ENCODE peak calls at places on chromosomes 1 and 21, in five cellular contexts. M is breast epithelium, Q is fibroblast of pulmonary artery, F is GM13976, X is tibial nerve. Y is an unnamed sample.

GRCh38 chr1:171506525-171507304 is 21.4 kb downstream of the PRRC2C start:
- DNase-seq in M (no peak), Q (no peak), F (no peak), X (no peak), Y (no peak)

GRCh38 chr1:42176902-42177519 is 12.5 kb upstream of the GUCA2A start:
- DNase-seq in M (no peak), Q (peak; percentile 65), F (peak; percentile 67), X (no peak), Y (no peak)

GRCh38 chr1:110746644-110747259 is 72.0 kb upstream of the KCNA3 start:
- DNase-seq in M (no peak), Q (peak; percentile 67), F (peak; percentile 50), X (no peak), Y (peak; percentile 39)

GRCh38 chr1:101993703-101994102 is 3.0 kb downstream of the OLFM3 start:
- DNase-seq in M (no peak), Q (peak; percentile 1), F (no peak), X (no peak), Y (no peak)

GRCh38 chr1:27589841-27590426 is 14.0 kb downstream of the AHDC1 start:
- DNase-seq in M (no peak), Q (no peak), F (no peak), X (no peak), Y (no peak)

GRCh38 chr1:183757061-183757460 is 47.9 kb upstream of the RGL1 start:
- DNase-seq in M (no peak), Q (peak; percentile 84), F (no peak), X (no peak), Y (no peak)

GRCh38 chr1:196877964-196878363 is 9.9 kb upstream of the CFHR4 start:
- DNase-seq in M (no peak), Q (peak; percentile 17), F (no peak), X (no peak), Y (peak; percentile 47)

GRCh38 chr1:45848097-45848496 is 44.7 kb downstream of the MAST2 start:
- DNase-seq in M (no peak), Q (no peak), F (no peak), X (no peak), Y (no peak)

GRCh38 chr1:26696645-26697440 is 1.0 kb downstream of the ARID1A start:
- DNase-seq in M (no peak), Q (no peak), F (peak; percentile 65), X (no peak), Y (peak; percentile 32)

GRCh38 chr1:37656881-37657280 is 22.2 kb upstream of the RSPO1 start:
- DNase-seq in M (no peak), Q (no peak), F (no peak), X (no peak), Y (no peak)

GRCh38 chr1:105100102-105100501 is 1350.4 kb downstream of the AMY1C start:
- DNase-seq in M (no peak), Q (no peak), F (no peak), X (no peak), Y (no peak)

GRCh38 chr1:218585565-218586184 is 240.5 kb downstream of the TGFB2 start:
- DNase-seq in M (no peak), Q (peak; percentile 70), F (no peak), X (no peak), Y (no peak)

GRCh38 chr21:44849616-44850130 is 23.8 kb downstream of the PTTG1IP start:
- DNase-seq in M (no peak), Q (no peak), F (no peak), X (no peak), Y (no peak)

GRCh38 chr1:150973826-150974579 is 632 bp downstream of the CERS2 start:
- DNase-seq in M (no peak), Q (no peak), F (peak; percentile 73), X (no peak), Y (peak; percentile 59)

GRCh38 chr1:206880310-206880709 is 14.9 kb downstream of the IL20 start:
- DNase-seq in M (no peak), Q (no peak), F (no peak), X (no peak), Y (no peak)

GRCh38 chr1:228955691-228956090 is 220.4 kb downstream of the RHOU start:
- DNase-seq in M (no peak), Q (peak; percentile 82), F (no peak), X (no peak), Y (no peak)

GRCh38 chr1:12049625-12050024 is 13.5 kb upstream of the TNFRSF8 start:
- DNase-seq in M (no peak), Q (no peak), F (no peak), X (no peak), Y (no peak)

GRCh38 chr21:45031231-45032191 is 42.9 kb upstream of the ADARB1 start:
- DNase-seq in M (no peak), Q (no peak), F (no peak), X (peak; percentile 9), Y (no peak)

GRCh38 chr1:224691106-224691505 is 75.0 kb downstream of the CNIH3 start:
- DNase-seq in M (no peak), Q (no peak), F (no peak), X (no peak), Y (no peak)

GRCh38 chr1:229433364-229434004 is 410 bp downstream of the ACTA1 start:
- DNase-seq in M (no peak), Q (no peak), F (no peak), X (no peak), Y (no peak)

GRCh38 chr1:51330331-51331201 is at the start of gene TTC39A:
- DNase-seq in M (peak; percentile 49), Q (no peak), F (peak; percentile 64), X (no peak), Y (no peak)

GRCh38 chr1:224819861-224820260 is 109.6 kb upstream of the DNAH14 start:
- DNase-seq in M (no peak), Q (no peak), F (no peak), X (no peak), Y (no peak)

GRCh38 chr1:87130437-87130836 is 198.2 kb upstream of the LMO4 start:
- DNase-seq in M (no peak), Q (no peak), F (no peak), X (no peak), Y (no peak)

GRCh38 chr1:52916241-52916975 is 5.1 kb downstream of the ECHDC2 start:
- DNase-seq in M (no peak), Q (no peak), F (no peak), X (no peak), Y (no peak)

GRCh38 chr1:180527270-180527669 is 24.9 kb upstream of the ACBD6 start:
- DNase-seq in M (no peak), Q (peak; percentile 60), F (no peak), X (no peak), Y (no peak)

GRCh38 chr1:18452550-18452949 is 28.2 kb upstream of the KLHDC7A start:
- DNase-seq in M (no peak), Q (peak; percentile 7), F (no peak), X (no peak), Y (no peak)

GRCh38 chr1:20426923-20427322 is 59.1 kb downstream of the CAMK2N1 start:
- DNase-seq in M (peak; percentile 5), Q (peak; percentile 86), F (no peak), X (no peak), Y (no peak)

GRCh38 chr1:156676820-156677615 is at the start of gene NES:
- DNase-seq in M (no peak), Q (peak; percentile 69), F (no peak), X (peak; percentile 55), Y (no peak)

GRCh38 chr1:210688482-210689233 is 360.0 kb downstream of the HHAT start:
- DNase-seq in M (no peak), Q (no peak), F (no peak), X (no peak), Y (no peak)

GRCh38 chr1:222794656-222795474 is 20.0 kb upstream of the DISP1 start:
- DNase-seq in M (no peak), Q (no peak), F (no peak), X (no peak), Y (no peak)
- TF ChIP-seq CTCF in M (no peak), Q (peak; percentile 5), F (no peak), X (peak; percentile 18), Y (no peak)

DNA sequence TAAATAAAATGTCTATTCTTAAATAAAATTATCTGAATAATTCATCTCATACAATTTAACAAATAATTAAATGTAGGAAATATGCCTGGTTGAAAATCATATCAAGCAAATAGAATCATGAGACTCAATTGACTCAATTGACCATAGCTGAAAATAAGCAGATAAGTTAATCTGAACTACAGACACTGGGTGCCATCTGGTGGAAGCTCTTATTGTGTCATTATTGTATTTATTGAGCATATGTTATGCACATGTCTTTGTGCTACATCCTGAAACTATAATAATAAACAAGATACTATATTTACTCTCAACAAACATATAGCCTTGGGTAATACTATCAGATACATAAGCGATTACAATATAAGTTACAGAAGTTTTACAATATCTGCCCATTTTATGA is 41.0 kb downstream of the BRINP3 start:
- DNase-seq in M (no peak), Q (peak; percentile 61), F (no peak), X (no peak), Y (no peak)
- TF ChIP-seq CTCF in M (no peak), Q (peak; percentile 38), F (peak; percentile 11), X (no peak), Y (no peak)

GRCh38 chr1:10561497-10561896 is 86.7 kb downstream of the PEX14 start:
- DNase-seq in M (no peak), Q (peak; percentile 47), F (no peak), X (no peak), Y (no peak)

GRCh38 chr1:10559386-10559785 is 84.6 kb downstream of the PEX14 start:
- DNase-seq in M (no peak), Q (no peak), F (no peak), X (no peak), Y (no peak)

GRCh38 chr1:10557714-10558113 is 83.0 kb downstream of the PEX14 start:
- DNase-seq in M (no peak), Q (no peak), F (no peak), X (no peak), Y (no peak)

GRCh38 chr1:10564063-10564462 is 89.3 kb downstream of the PEX14 start:
- DNase-seq in M (no peak), Q (no peak), F (no peak), X (no peak), Y (no peak)

DNA sequence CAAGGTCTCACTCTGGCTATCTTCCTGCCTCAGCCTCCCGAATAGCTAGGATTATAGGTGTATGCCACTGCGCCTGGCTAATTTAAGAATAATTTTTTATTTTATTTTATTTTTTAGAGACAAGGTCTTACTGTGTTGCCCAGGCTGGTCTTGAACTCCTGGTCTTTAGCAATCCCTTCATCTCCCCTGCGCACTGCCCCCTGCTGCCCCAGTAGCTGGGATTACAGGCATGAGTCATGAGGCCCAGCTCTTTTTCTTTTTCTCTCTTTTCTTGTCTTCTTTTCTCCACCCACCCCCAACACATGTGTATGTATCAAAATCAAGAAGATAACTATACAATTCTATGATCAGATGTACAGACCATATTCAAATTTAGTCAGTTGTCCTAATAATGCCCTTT is 87.2 kb downstream of the PEX14 start:
- DNase-seq in M (no peak), Q (peak; percentile 20), F (no peak), X (no peak), Y (no peak)
- TF ChIP-seq CTCF in M (no peak), Q (peak; percentile 35), F (no peak), X (no peak), Y (no peak)

GRCh38 chr21:29362758-29363157 is 64.0 kb downstream of the BACH1 start:
- DNase-seq in M (no peak), Q (no peak), F (no peak), X (no peak), Y (no peak)

GRCh38 chr21:29366532-29366931 is 67.8 kb downstream of the BACH1 start:
- DNase-seq in M (no peak), Q (no peak), F (no peak), X (no peak), Y (no peak)

GRCh38 chr21:29359718-29360117 is 61.0 kb downstream of the BACH1 start:
- DNase-seq in M (no peak), Q (no peak), F (no peak), X (no peak), Y (no peak)

GRCh38 chr21:29365636-29366305 is 67.0 kb downstream of the BACH1 start:
- DNase-seq in M (no peak), Q (no peak), F (no peak), X (no peak), Y (no peak)

GRCh38 chr21:29360799-29361765 is 62.4 kb downstream of the BACH1 start:
- DNase-seq in M (no peak), Q (no peak), F (no peak), X (no peak), Y (no peak)
- TF ChIP-seq CTCF in M (no peak), Q (no peak), F (no peak), X (no peak), Y (no peak)

Y was measured in mesothelial cell of epicardium.